ENCODE peak calls at places on chromosomes 11 and 22, in four cellular contexts. I, S, E and B are unnamed samples.

GRCh38 chr11:44083906-44084305 is 11.6 kb upstream of the EXT2 start:
- DNase-seq in I (no peak), S (peak; percentile 11), E (no peak), B (no peak)

GRCh38 chr11:7632211-7632610 is 41.1 kb downstream of the CYB5R2 start:
- DNase-seq in S (no peak), I (no peak), E (no peak), B (no peak)

GRCh38 chr22:44755956-44756361 is 3.6 kb downstream of the ARHGAP8 start:
- DNase-seq in S (no peak), E (no peak), I (no peak), B (no peak)

GRCh38 chr11:9580894-9581293 is 7.4 kb downstream of the WEE1 start:
- DNase-seq in I (no peak), S (no peak), E (no peak), B (no peak)

GRCh38 chr22:29265929-29266328 is 1.9 kb downstream of the RHBDD3 start:
- DNase-seq in S (no peak), I (no peak), E (no peak), B (no peak)

GRCh38 chr22:17780741-17781318 is 6.6 kb upstream of the BID start:
- DNase-seq in E (no peak), I (no peak), S (no peak), B (no peak)

GRCh38 chr22:43890901-43891331 is 897 bp downstream of the PNPLA5 start:
- DNase-seq in I (no peak), E (no peak), S (no peak), B (no peak)

GRCh38 chr11:67316882-67317364 is 13.6 kb downstream of the SSH3 start:
- DNase-seq in E (peak; percentile 4), I (no peak), S (peak; percentile 31), B (no peak)

GRCh38 chr11:62851807-62852522 is 12.6 kb upstream of the WDR74 start:
- DNase-seq in I (no peak), E (no peak), S (no peak), B (no peak)

GRCh38 chr11:58739725-58740430 is 8.1 kb upstream of the GLYAT start:
- DNase-seq in E (no peak), I (no peak), S (peak; percentile 2), B (no peak)